ENCODE peak calls at places on chromosomes 11 and 22, in four cellular contexts. One of them, this sample, is unnamed.

GRCh38 chr22:19679476-19680099 is 34.7 kb upstream of the SEPTIN5 start:
- DNase-seq in A549: peak
- DNase-seq in uterus: peak
- DNase-seq in mesothelial cell of epicardium: no peak
- DNase-seq in this sample: peak

GRCh38 chr11:12019337-12019736 is 10.9 kb upstream of the DKK3 start:
- DNase-seq in A549: no peak
- DNase-seq in uterus: no peak
- DNase-seq in mesothelial cell of epicardium: no peak
- DNase-seq in this sample: no peak

GRCh38 chr11:102604875-102605274 is 20.3 kb downstream of the MMP20 start:
- DNase-seq in A549: no peak
- DNase-seq in uterus: no peak
- DNase-seq in mesothelial cell of epicardium: no peak
- DNase-seq in this sample: no peak

GRCh38 chr11:110069158-110069737 is 23.9 kb upstream of the ZC3H12C start:
- DNase-seq in mesothelial cell of epicardium: no peak
- DNase-seq in uterus: no peak
- DNase-seq in A549: no peak
- DNase-seq in this sample: no peak

GRCh38 chr11:60641940-60642339 is 57.5 kb upstream of the MS4A8 start:
- DNase-seq in mesothelial cell of epicardium: no peak
- DNase-seq in uterus: no peak
- DNase-seq in A549: no peak
- DNase-seq in this sample: no peak

GRCh38 chr11:66745356-66746235 is 16.6 kb upstream of the SPTBN2 start:
- DNase-seq in A549: peak
- DNase-seq in mesothelial cell of epicardium: no peak
- DNase-seq in uterus: peak
- DNase-seq in this sample: no peak

GRCh38 chr22:46538816-46539163 is 1.4 kb upstream of the CELSR1 start:
- DNase-seq in mesothelial cell of epicardium: no peak
- DNase-seq in uterus: no peak
- DNase-seq in A549: no peak
- DNase-seq in this sample: no peak

GRCh38 chr11:123107945-123108344 is 46.0 kb upstream of the HSPA8 start:
- DNase-seq in uterus: no peak
- DNase-seq in A549: no peak
- DNase-seq in mesothelial cell of epicardium: no peak
- DNase-seq in this sample: no peak

GRCh38 chr11:12201016-12201985 is 90.9 kb downstream of the MICAL2 start:
- DNase-seq in mesothelial cell of epicardium: no peak
- DNase-seq in A549: no peak
- DNase-seq in uterus: peak
- DNase-seq in this sample: no peak

GRCh38 chr11:12599408-12600143 is 74.6 kb upstream of the TEAD1 start:
- DNase-seq in mesothelial cell of epicardium: no peak
- DNase-seq in A549: peak
- DNase-seq in uterus: peak
- DNase-seq in this sample: no peak

GRCh38 chr11:87265132-87265531 is 227.4 kb downstream of the TMEM135 start:
- DNase-seq in A549: no peak
- DNase-seq in uterus: no peak
- DNase-seq in mesothelial cell of epicardium: no peak
- DNase-seq in this sample: no peak

GRCh38 chr11:69541501-69542313 is 60.2 kb downstream of the LINC01488 start:
- DNase-seq in mesothelial cell of epicardium: no peak
- DNase-seq in A549: peak
- DNase-seq in uterus: no peak
- DNase-seq in this sample: no peak

GRCh38 chr11:128568166-128568778 is 19.1 kb downstream of the ETS1 start:
- DNase-seq in uterus: no peak
- DNase-seq in mesothelial cell of epicardium: no peak
- DNase-seq in A549: no peak
- DNase-seq in this sample: no peak

GRCh38 chr11:20154381-20154780 is 5.9 kb downstream of the DBX1 start:
- DNase-seq in mesothelial cell of epicardium: no peak
- DNase-seq in A549: no peak
- DNase-seq in uterus: no peak
- DNase-seq in this sample: no peak

GRCh38 chr11:12897390-12897789 is 111.7 kb upstream of the RASSF10 start:
- DNase-seq in uterus: no peak
- DNase-seq in mesothelial cell of epicardium: no peak
- DNase-seq in A549: no peak
- DNase-seq in this sample: no peak

DNA sequence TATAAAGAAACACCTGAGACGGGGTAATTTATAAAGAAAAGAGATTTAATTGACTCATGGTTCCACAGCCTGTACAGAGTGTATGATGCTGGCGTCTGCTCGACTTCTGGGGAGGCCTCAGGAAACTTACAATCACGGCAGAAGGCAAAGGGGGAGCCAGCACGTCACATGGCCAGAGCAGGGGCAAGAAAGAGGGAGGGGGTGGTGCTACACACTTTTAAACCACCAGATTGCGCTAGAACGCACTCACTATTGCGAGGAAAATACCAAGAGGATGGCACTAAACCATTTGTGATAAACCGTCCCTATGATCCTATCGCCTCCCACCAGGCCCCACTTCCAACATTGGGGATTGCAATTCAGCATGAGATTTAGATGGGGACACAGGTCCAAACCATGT is 79.7 kb upstream of the CARD18 start:
- DNase-seq in A549: no peak
- DNase-seq in uterus: no peak
- DNase-seq in mesothelial cell of epicardium: no peak
- DNase-seq in this sample: no peak
- TF ChIP-seq CTCF in A549: no peak
- TF ChIP-seq CTCF in uterus: no peak
- TF ChIP-seq CTCF in mesothelial cell of epicardium: no peak
- TF ChIP-seq CTCF in this sample: no peak

GRCh38 chr11:57645716-57646085 is 4.0 kb downstream of the YPEL4 start:
- DNase-seq in A549: no peak
- DNase-seq in uterus: no peak
- DNase-seq in mesothelial cell of epicardium: no peak
- DNase-seq in this sample: no peak

GRCh38 chr11:57641426-57641825 is 8.3 kb downstream of the YPEL4 start:
- DNase-seq in mesothelial cell of epicardium: no peak
- DNase-seq in uterus: no peak
- DNase-seq in A549: peak
- DNase-seq in this sample: no peak

GRCh38 chr11:57646221-57646620 is 3.5 kb downstream of the YPEL4 start:
- DNase-seq in uterus: no peak
- DNase-seq in A549: no peak
- DNase-seq in mesothelial cell of epicardium: no peak
- DNase-seq in this sample: no peak

GRCh38 chr11:57644748-57645715 is 4.7 kb downstream of the YPEL4 start:
- DNase-seq in A549: peak
- DNase-seq in uterus: peak
- DNase-seq in mesothelial cell of epicardium: peak
- DNase-seq in this sample: peak

GRCh38 chr11:57643802-57644201 is 5.9 kb downstream of the YPEL4 start:
- DNase-seq in uterus: no peak
- DNase-seq in A549: no peak
- DNase-seq in mesothelial cell of epicardium: no peak
- DNase-seq in this sample: no peak
- TF ChIP-seq CTCF in uterus: no peak
- TF ChIP-seq CTCF in A549: no peak
- TF ChIP-seq CTCF in mesothelial cell of epicardium: no peak
- TF ChIP-seq CTCF in this sample: no peak

DNA sequence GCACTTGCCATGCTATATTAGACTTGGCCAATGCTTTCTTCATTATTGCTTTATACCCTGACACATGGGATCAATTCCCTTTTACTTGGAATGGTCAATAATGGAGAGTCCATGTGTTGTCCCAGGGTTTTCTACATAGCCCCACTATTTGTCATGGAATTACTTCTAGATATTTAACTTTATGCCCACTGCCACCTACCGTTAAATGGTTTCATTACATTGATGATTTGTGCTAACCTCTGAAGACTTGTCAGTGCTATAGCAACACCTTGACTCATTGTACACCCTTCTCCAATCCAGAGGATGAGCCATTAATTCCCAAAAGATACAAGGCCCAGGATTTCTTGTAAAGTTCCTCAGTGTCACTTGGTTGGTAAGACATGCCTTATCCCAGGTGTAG is 31.4 kb upstream of the SLC22A25 start:
- DNase-seq in uterus: no peak
- DNase-seq in A549: no peak
- DNase-seq in mesothelial cell of epicardium: no peak
- DNase-seq in this sample: no peak
- TF ChIP-seq CTCF in uterus: no peak
- TF ChIP-seq CTCF in A549: peak
- TF ChIP-seq CTCF in mesothelial cell of epicardium: no peak
- TF ChIP-seq CTCF in this sample: no peak

DNA sequence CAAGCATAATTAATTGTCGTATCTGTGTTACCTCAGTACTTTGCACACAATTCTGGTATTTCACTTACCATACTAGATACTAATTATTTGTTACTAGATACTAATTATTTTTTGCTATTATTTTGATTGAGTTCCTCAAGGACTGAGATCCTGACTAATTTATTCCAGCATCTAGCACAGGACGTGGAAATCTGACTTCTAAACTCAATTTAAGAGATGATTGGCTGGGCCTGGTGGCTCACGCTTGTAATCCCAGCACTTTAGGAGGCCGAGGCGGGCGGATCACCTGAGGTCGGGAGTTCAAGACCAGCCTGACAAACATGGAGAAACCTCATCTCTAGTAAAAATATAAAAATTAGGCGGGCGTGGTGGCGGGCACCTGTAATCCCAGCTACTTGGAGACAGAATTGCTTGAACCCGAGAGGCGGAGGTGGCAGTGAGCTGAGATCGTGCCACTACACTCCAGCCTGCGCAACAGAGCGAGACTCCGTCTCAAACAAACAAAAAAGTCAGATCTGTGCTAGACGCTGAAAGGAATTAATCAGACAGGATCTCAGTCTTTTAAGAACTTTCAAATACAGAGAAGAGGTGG is 527 bp upstream of the MRPL48 start:
- DNase-seq in A549: no peak
- DNase-seq in mesothelial cell of epicardium: no peak
- DNase-seq in uterus: no peak
- DNase-seq in this sample: no peak
- TF ChIP-seq CTCF in A549: no peak
- TF ChIP-seq CTCF in mesothelial cell of epicardium: no peak
- TF ChIP-seq CTCF in uterus: no peak
- TF ChIP-seq CTCF in this sample: no peak

GRCh38 chr11:36431429-36432092 is 78.5 kb downstream of the TRAF6 start:
- DNase-seq in mesothelial cell of epicardium: no peak
- DNase-seq in uterus: peak
- DNase-seq in A549: peak
- DNase-seq in this sample: no peak
- TF ChIP-seq CTCF in mesothelial cell of epicardium: no peak
- TF ChIP-seq CTCF in uterus: no peak
- TF ChIP-seq CTCF in A549: no peak
- TF ChIP-seq CTCF in this sample: no peak

GRCh38 chr22:38570841-38571364 is 920 bp upstream of the DMC1 start:
- DNase-seq in A549: peak
- DNase-seq in uterus: no peak
- DNase-seq in mesothelial cell of epicardium: no peak
- DNase-seq in this sample: no peak
- TF ChIP-seq CTCF in A549: no peak
- TF ChIP-seq CTCF in uterus: no peak
- TF ChIP-seq CTCF in mesothelial cell of epicardium: no peak
- TF ChIP-seq CTCF in this sample: no peak

GRCh38 chr11:126460417-126461095 is 105.1 kb downstream of the ST3GAL4 start:
- DNase-seq in A549: no peak
- DNase-seq in mesothelial cell of epicardium: no peak
- DNase-seq in uterus: no peak
- DNase-seq in this sample: no peak

GRCh38 chr11:126461996-126462395 is 106.5 kb downstream of the ST3GAL4 start:
- DNase-seq in mesothelial cell of epicardium: no peak
- DNase-seq in A549: no peak
- DNase-seq in uterus: no peak
- DNase-seq in this sample: no peak

GRCh38 chr11:126461096-126461440 is 105.6 kb downstream of the ST3GAL4 start:
- DNase-seq in mesothelial cell of epicardium: no peak
- DNase-seq in uterus: no peak
- DNase-seq in A549: no peak
- DNase-seq in this sample: no peak

GRCh38 chr11:126457817-126458216 is 102.3 kb downstream of the ST3GAL4 start:
- DNase-seq in A549: no peak
- DNase-seq in uterus: no peak
- DNase-seq in mesothelial cell of epicardium: no peak
- DNase-seq in this sample: no peak

DNA sequence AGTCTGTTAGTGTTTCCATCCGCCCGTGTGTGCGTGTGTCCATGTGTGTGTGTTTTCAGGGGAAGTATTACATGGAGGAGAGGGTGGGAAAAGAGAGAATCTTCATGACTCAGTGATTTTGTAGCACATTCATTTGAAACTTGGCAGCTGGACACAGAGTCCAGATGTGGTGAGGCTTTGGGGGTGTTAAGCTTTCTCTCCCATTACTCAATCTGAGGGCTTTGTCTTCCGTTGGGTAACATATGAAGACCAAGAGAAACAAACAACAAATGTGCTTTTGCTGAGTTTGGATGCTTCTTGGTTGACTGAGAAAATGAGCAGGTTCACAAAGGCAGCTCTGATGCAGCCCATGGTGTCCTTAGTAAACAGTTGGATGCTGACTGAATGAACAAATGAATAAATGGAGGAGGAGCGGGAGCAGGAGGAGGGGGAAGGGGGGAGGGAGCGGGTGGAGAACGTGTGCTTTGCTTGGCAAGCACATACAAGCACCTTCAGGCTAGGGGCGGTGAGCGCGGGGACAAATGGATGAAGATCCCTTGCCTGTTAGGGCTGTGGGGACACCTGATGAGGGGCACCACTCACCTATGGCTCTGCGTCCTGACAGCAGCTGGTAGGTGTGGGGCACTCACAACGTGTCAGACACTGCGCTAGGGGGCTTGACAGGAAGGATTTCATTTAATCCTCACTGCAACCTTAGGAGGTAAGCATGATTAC is 104.4 kb downstream of the ST3GAL4 start:
- DNase-seq in uterus: peak
- DNase-seq in A549: no peak
- DNase-seq in mesothelial cell of epicardium: no peak
- DNase-seq in this sample: no peak
- TF ChIP-seq CTCF in uterus: no peak
- TF ChIP-seq CTCF in A549: no peak
- TF ChIP-seq CTCF in mesothelial cell of epicardium: no peak
- TF ChIP-seq CTCF in this sample: no peak